ENCODE peak calls at places on chromosomes 1 and 21, in four cellular contexts. M, E, K and F are unnamed samples.

GRCh38 chr1:226711976-226712778 is 26.9 kb downstream of the ITPKB start:
- DNase-seq in M (no peak), E (no peak), K (no peak), F (no peak)

GRCh38 chr21:35202431-35202830 is 153.3 kb upstream of the RUNX1 start:
- DNase-seq in M (no peak), E (no peak), K (no peak), F (no peak)

GRCh38 chr1:6243053-6243834 is 735 bp upstream of the HES3 start:
- DNase-seq in M (no peak), E (no peak), K (no peak), F (no peak)

GRCh38 chr1:58664881-58665280 is 35.0 kb downstream of the MYSM1 start:
- DNase-seq in M (no peak), E (no peak), K (no peak), F (no peak)

GRCh38 chr21:37368536-37369279 is 2.1 kb downstream of the DYRK1A start:
- DNase-seq in M (no peak), E (no peak), K (no peak), F (no peak)

GRCh38 chr1:212612251-212612961 is 3.8 kb downstream of the ATF3 start:
- DNase-seq in M (no peak), E (no peak), K (no peak), F (no peak)

GRCh38 chr1:113429461-113430153 is 39.3 kb downstream of the MAGI3 start:
- DNase-seq in M (no peak), E (no peak), K (no peak), F (no peak)

GRCh38 chr21:34537838-34538237 is 25.8 kb upstream of the KCNE1 start:
- DNase-seq in M (no peak), E (no peak), K (no peak), F (no peak)

GRCh38 chr1:221793439-221794078 is 51.7 kb upstream of the DUSP10 start:
- DNase-seq in M (no peak), E (no peak), K (peak; percentile 70), F (no peak)

GRCh38 chr1:67390041-67390887 is 39.9 kb downstream of the SERBP1 start:
- DNase-seq in M (no peak), E (no peak), K (no peak), F (no peak)

GRCh38 chr1:14110040-14110439 is 410.1 kb downstream of the PRDM2 start:
- DNase-seq in M (no peak), E (no peak), K (no peak), F (no peak)

GRCh38 chr1:33246171-33246570 is 10.1 kb upstream of the ZNF362 start:
- DNase-seq in M (no peak), E (no peak), K (no peak), F (no peak)

GRCh38 chr1:248863011-248863881 is 4.4 kb upstream of the ZNF692 start:
- DNase-seq in M (peak; percentile 77), E (peak; percentile 62), K (no peak), F (peak; percentile 67)

DNA sequence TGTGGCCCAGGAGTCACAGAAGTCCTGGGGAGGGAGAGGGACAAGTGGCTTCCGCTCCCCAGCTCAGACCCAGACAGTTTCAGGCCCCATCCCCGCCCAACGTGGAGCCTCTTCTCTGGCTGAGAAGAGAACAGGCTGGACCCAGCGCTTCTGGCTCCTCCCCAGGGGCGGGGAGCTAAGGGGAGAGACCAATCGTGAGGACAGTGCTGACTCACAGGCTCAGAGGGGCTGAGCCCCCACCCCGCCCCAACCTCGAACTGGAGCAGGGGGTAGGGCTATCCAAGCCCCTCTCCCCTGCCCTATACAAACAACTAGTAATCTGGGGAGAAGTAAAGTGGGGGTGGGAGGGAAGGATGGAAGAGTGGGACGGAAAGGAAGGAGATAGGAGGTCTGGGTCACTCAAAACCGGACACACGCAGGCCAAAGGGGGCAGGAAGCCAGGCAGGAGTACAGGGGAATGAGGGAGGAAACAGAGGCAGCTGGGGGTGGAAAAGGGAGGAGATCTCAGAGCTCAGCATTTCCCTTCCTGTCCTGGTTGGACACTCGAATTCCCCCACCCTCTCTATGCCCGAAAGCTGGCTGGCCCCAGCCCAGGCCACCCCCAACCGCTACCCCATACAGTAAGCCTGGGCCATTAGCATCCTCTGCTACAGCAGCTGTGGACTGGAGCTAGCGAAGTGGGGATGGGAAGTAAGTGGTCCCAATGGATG is at the start of gene SHC1:
- DNase-seq in M (peak; percentile 96), E (peak; percentile 83), K (no peak), F (peak; percentile 97)
- TF ChIP-seq TCF7 in M (no peak), E (no peak), K (no peak), F (no peak)

DNA sequence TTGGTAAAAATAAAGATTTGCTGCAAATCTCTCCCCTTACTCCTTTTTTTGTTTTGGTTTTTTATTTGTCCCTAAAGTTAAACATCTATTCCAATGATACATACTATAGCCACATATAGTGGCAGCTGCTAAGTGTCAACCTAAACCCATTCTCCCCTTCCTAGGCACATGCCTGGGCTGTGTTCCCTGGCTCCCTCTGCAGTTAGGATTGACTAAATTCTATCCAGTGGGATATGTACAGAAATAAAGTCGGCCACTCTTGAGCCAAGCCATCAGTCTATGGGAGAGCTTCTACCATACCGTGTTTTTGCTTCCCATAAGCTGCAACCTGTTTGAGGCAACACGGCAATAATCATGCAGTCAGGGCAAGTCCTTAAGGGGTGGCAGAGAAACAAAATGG is 23.6 kb downstream of the MCOLN3 start:
- DNase-seq in M (peak; percentile 15), E (no peak), K (no peak), F (no peak)
- TF ChIP-seq TCF7 in M (no peak), E (no peak), K (no peak), F (no peak)

GRCh38 chr1:87030740-87031400 is 116.4 kb downstream of the HS2ST1 start:
- DNase-seq in M (no peak), E (no peak), K (no peak), F (no peak)
- TF ChIP-seq TCF7 in M (no peak), E (no peak), K (no peak), F (no peak)

DNA sequence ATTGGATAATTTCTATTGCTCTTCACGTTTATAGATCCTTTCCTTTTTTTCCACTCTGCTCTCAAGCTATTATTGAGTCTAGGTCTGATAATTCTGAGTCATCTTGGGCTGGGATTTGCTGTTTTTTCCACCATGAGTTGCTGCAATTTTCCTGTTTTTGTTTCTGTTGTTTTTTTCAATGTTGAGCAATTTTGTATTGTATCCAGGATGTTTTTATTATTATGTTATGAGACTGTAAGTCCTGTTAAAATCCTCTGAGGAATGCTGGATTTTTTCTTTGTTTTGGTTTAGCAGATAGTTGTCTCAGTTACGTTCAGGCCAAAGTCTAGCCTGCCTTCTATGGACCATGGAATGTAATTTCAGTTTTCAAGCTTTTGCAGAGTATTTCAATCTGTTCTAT is 13.0 kb upstream of the SLC35A3 start:
- DNase-seq in M (no peak), E (peak; percentile 29), K (no peak), F (no peak)
- TF ChIP-seq TCF7 in M (no peak), E (no peak), K (no peak), F (no peak)